ENCODE peak calls at places on chromosomes 7 and 10, in six cellular contexts. K is tibial artery, H is endodermal cell, O is right cardiac atrium, G is PC-3, W is MM.1S. F is an unnamed sample.
A peak's percentile ranks its signal among the peaks of the same experiment; 100 is the strongest.

GRCh38 chr7:128729489-128729888 is 9.7 kb upstream of the CALU start:
- DNase-seq in G (no peak), K (no peak), W (no peak), O (no peak), H (no peak), F (no peak)

GRCh38 chr10:118504044-118504944 is 91.2 kb downstream of the PRLHR start:
- DNase-seq in G (peak; percentile 82), H (no peak), K (no peak), O (no peak), W (no peak), F (peak; percentile 53)

GRCh38 chr7:91031757-91032156 is 232.5 kb upstream of the FZD1 start:
- DNase-seq in K (no peak), O (no peak), W (no peak), H (peak; percentile 79), G (peak; percentile 10), F (no peak)

GRCh38 chr7:66867198-66867790 is 53.7 kb upstream of the TMEM248 start:
- DNase-seq in O (no peak), G (peak; percentile 18), K (no peak), W (no peak), H (peak; percentile 59), F (no peak)

GRCh38 chr7:22477876-22478450 is 22.0 kb downstream of the STEAP1B start:
- DNase-seq in W (no peak), K (no peak), H (peak; percentile 81), G (no peak), O (no peak), F (no peak)

GRCh38 chr10:104472957-104473745 is 119.5 kb downstream of the CFAP58 start:
- DNase-seq in W (no peak), G (no peak), K (no peak), O (no peak), H (no peak), F (no peak)

GRCh38 chr7:157484411-157485081 is 147.7 kb downstream of the DNAJB6 start:
- DNase-seq in H (peak; percentile 38), O (no peak), W (no peak), G (no peak), K (peak; percentile 10), F (no peak)

GRCh38 chr10:131846224-131847101 is 54.3 kb upstream of the PPP2R2D start:
- DNase-seq in K (peak; percentile 11), H (peak; percentile 42), W (no peak), O (peak; percentile 27), G (no peak), F (no peak)

GRCh38 chr10:101228682-101229274 is 485 bp downstream of the LBX1 start:
- DNase-seq in O (no peak), G (no peak), K (no peak), H (peak; percentile 82), W (no peak), F (no peak)

GRCh38 chr10:101227765-101228681 is 1.2 kb downstream of the LBX1 start:
- DNase-seq in H (peak; percentile 83), W (no peak), K (no peak), G (no peak), O (no peak), F (no peak)

GRCh38 chr10:101226506-101226887 is 2.8 kb downstream of the LBX1 start:
- DNase-seq in O (no peak), K (no peak), H (no peak), W (peak; percentile 56), G (no peak), F (no peak)

GRCh38 chr10:101225846-101226361 is 3.4 kb downstream of the LBX1 start:
- DNase-seq in G (no peak), O (no peak), K (no peak), W (no peak), H (peak; percentile 64), F (no peak)

GRCh38 chr10:101226888-101227736 is 2.2 kb downstream of the LBX1 start:
- DNase-seq in G (no peak), K (no peak), W (no peak), H (peak; percentile 77), O (no peak), F (no peak)
- H3K4me3 ChIP-seq in G (peak overlapping the region; percentile 60), K (peak overlapping the region; percentile 27), W (peak overlapping the region; percentile 2), H (no peak overlapping the region), O (peak overlapping the region; percentile 32), F (no peak overlapping the region)

GRCh38 chr7:123557631-123558505 is at the start of gene NDUFA5:
- DNase-seq in O (peak; percentile 97), K (peak; percentile 98), H (peak; percentile 99), G (peak; percentile 98), W (peak; percentile 100), F (peak; percentile 98)

GRCh38 chr7:123562121-123562520 is 4.5 kb upstream of the NDUFA5 start:
- DNase-seq in O (no peak), H (no peak), K (no peak), G (no peak), W (no peak), F (no peak)

GRCh38 chr7:123557016-123557630 is 495 bp downstream of the NDUFA5 start:
- DNase-seq in G (peak; percentile 10), O (no peak), W (peak; percentile 44), K (no peak), H (no peak), F (no peak)

GRCh38 chr7:123555484-123555883 is 2.1 kb downstream of the NDUFA5 start:
- DNase-seq in W (no peak), H (no peak), G (no peak), K (no peak), O (no peak), F (no peak)

GRCh38 chr7:123558506-123558874 is 872 bp upstream of the NDUFA5 start:
- DNase-seq in H (no peak), G (no peak), W (no peak), O (no peak), K (no peak), F (no peak)
- H3K4me3 ChIP-seq in H (peak overlapping the region; percentile 93), G (peak overlapping the region; percentile 92), W (peak overlapping the region; percentile 90), O (peak overlapping the region; percentile 89), K (peak overlapping the region; percentile 94), F (peak overlapping the region; percentile 98)

GRCh38 chr7:30321992-30322637 is 37.7 kb downstream of the ZNRF2 start:
- DNase-seq in K (no peak), H (no peak), O (no peak), W (peak; percentile 72), G (no peak), F (no peak)
- H3K4me3 ChIP-seq in K (no peak overlapping the region), H (no peak overlapping the region), O (peak overlapping the region; percentile 54), W (peak overlapping the region; percentile 59), G (peak overlapping the region; percentile 45), F (peak overlapping the region; percentile 9)

GRCh38 chr7:155363852-155364600 is 66.3 kb downstream of the INSIG1 start:
- DNase-seq in K (no peak), H (peak; percentile 64), W (peak; percentile 8), O (no peak), G (no peak), F (no peak)
- H3K4me3 ChIP-seq in K (no peak overlapping the region), H (no peak overlapping the region), W (no peak overlapping the region), O (no peak overlapping the region), G (no peak overlapping the region), F (no peak overlapping the region)

DNA sequence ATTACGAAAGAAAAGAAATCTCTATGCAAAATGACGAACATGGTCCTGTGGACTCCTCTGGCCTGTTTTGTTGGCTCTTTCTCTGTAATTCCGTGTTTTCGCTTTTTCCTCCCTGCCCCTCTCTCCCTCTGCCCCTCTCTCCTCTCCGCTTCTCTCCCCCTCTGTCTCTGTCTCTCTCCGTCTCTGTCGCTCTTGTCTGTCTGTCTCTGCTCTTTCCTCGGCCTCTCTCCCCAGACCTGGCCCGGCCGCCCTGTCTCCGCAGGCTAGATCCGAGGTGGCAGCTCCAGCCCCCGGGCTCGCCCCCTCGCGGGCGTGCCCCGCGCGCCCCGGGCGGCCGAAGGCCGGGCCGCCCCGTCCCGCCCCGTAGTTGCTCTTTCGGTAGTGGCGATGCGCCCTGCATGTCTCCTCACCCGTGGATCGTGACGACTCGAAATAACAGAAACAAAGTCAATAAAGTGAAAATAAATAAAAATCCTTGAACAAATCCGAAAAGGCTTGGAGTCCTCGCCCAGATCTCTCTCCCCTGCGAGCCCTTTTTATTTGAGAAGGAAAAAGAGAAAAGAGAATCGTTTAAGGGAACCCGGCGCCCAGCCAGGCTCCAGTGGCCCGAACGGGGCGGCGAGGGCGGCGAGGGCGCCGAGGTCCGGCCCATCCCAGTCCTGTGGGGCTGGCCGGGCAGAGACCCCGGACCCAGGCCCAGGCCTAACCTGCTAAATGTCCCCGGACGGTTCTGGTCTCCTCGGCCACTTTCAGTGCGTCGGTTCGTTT is 83.5 kb upstream of the SLF2 start:
- DNase-seq in W (peak; percentile 23), O (no peak), G (peak; percentile 1), H (peak; percentile 71), K (no peak), F (no peak)
- H3K4me3 ChIP-seq in W (peak overlapping the region; percentile 60), O (peak overlapping the region; percentile 61), G (peak overlapping the region; percentile 65), H (no peak overlapping the region), K (peak overlapping the region; percentile 50), F (peak overlapping the region; percentile 13)

GRCh38 chr7:105866124-105866801 is 10.1 kb downstream of the ATXN7L1 start:
- DNase-seq in O (no peak), K (no peak), W (no peak), H (no peak), G (no peak), F (no peak)
- H3K4me3 ChIP-seq in O (no peak overlapping the region), K (no peak overlapping the region), W (no peak overlapping the region), H (no peak overlapping the region), G (no peak overlapping the region), F (no peak overlapping the region)

GRCh38 chr7:153430931-153431330 is 621.3 kb upstream of the DPP6 start:
- DNase-seq in W (no peak), O (no peak), G (no peak), H (peak; percentile 71), K (no peak), F (no peak)
- H3K4me3 ChIP-seq in W (no peak overlapping the region), O (no peak overlapping the region), G (no peak overlapping the region), H (peak overlapping the region; percentile 49), K (no peak overlapping the region), F (no peak overlapping the region)